ENCODE peak calls at places on chromosomes 2 and 18, in nine cellular contexts. O is central memory CD8-positive, alpha-beta T cell; W is left ventricle myocardium superior; J is right lobe of liver; Y is activated CD8-positive, alpha-beta T cell treated with anti-CD3 and anti-CD28 coated beads for 36 hours; L is lower lobe of right lung; C is left lung; V is activated T-helper 17 cell treated with anti-CD3 and anti-CD28 coated beads, Interleukin-2, amount 50 U/mL, for 72 hours; Q is activated CD4-positive, alpha-beta T cell treated with anti-CD3 and anti-CD28 coated beads for 36 hours. T is an unnamed sample.
A peak's percentile ranks its signal among the peaks of the same experiment; 100 is the strongest.

GRCh38 chr2:127086800-127087737 is 19.9 kb downstream of the BIN1 start:
- ATAC-seq in O (no peak), W (peak; percentile 74), J (peak; percentile 14), Y (no peak), L (no peak), C (peak; percentile 7), V (no peak), Q (no peak), T (peak; percentile 44)

GRCh38 chr18:60295776-60296175 is 76.8 kb downstream of the MC4R start:
- ATAC-seq in O (no peak), W (no peak), J (no peak), Y (no peak), L (peak; percentile 59), C (peak; percentile 86), V (no peak), Q (no peak), T (no peak)

GRCh38 chr2:111219734-111220505 is 99.2 kb downstream of the BCL2L11 start:
- ATAC-seq in O (no peak), W (no peak), J (no peak), Y (no peak), L (no peak), C (no peak), V (no peak), Q (no peak), T (no peak)

GRCh38 chr2:62492048-62492447 is 13.9 kb downstream of the TMEM17 start:
- ATAC-seq in O (no peak), W (no peak), J (peak; percentile 77), Y (no peak), L (no peak), C (no peak), V (no peak), Q (no peak), T (no peak)

GRCh38 chr2:229416116-229416694 is 145.1 kb upstream of the PID1 start:
- ATAC-seq in O (no peak), W (peak; percentile 97), J (peak; percentile 59), Y (no peak), L (peak; percentile 90), C (peak; percentile 81), V (no peak), Q (no peak), T (peak; percentile 97)

GRCh38 chr2:234444888-234445287 is 52.0 kb downstream of the ARL4C start:
- ATAC-seq in O (peak; percentile 27), W (peak; percentile 70), J (peak; percentile 43), Y (peak; percentile 12), L (no peak), C (peak; percentile 57), V (peak; percentile 13), Q (peak; percentile 19), T (peak; percentile 48)

GRCh38 chr2:71950256-71951066 is 197.2 kb downstream of the CYP26B1 start:
- ATAC-seq in O (no peak), W (peak; percentile 95), J (peak; percentile 82), Y (no peak), L (peak; percentile 68), C (peak; percentile 35), V (no peak), Q (no peak), T (peak; percentile 92)

GRCh38 chr2:69395866-69396265 is 8.8 kb upstream of the GFPT1 start:
- ATAC-seq in O (no peak), W (peak; percentile 69), J (no peak), Y (no peak), L (no peak), C (no peak), V (no peak), Q (no peak), T (no peak)

GRCh38 chr2:237253046-237253723 is 160.8 kb downstream of the COL6A3 start:
- ATAC-seq in O (no peak), W (no peak), J (no peak), Y (no peak), L (no peak), C (no peak), V (no peak), Q (no peak), T (no peak)

GRCh38 chr2:39679805-39680204 is 14.1 kb downstream of the TMEM178A start:
- ATAC-seq in O (no peak), W (peak; percentile 82), J (no peak), Y (no peak), L (peak; percentile 96), C (peak; percentile 95), V (no peak), Q (no peak), T (no peak)